ENCODE peak calls at places on chromosomes 1 and 21, in five cellular contexts. S, Y, C, Q and X are unnamed samples.

GRCh38 chr1:232454487-232454886 is 175.4 kb downstream of the SIPA1L2 start:
- DNase-seq in Q (no peak), C (no peak), Y (no peak), S (no peak), X (no peak)

GRCh38 chr21:32423320-32423719 is 10.8 kb downstream of the EVA1C start:
- DNase-seq in Y (no peak), S (no peak), C (no peak), Q (no peak), X (no peak)

GRCh38 chr1:201051399-201051798 is 27.9 kb upstream of the KIF21B start:
- DNase-seq in Y (no peak), S (no peak), Q (no peak), C (no peak), X (no peak)

GRCh38 chr1:86906419-86906818 is 7.5 kb downstream of the SELENOF start:
- DNase-seq in Y (no peak), S (no peak), C (no peak), Q (no peak), X (no peak)

GRCh38 chr1:203512830-203513578 is 19.1 kb downstream of the OPTC start:
- DNase-seq in S (no peak), Q (peak; percentile 60), C (peak; percentile 73), Y (no peak), X (no peak)

GRCh38 chr1:76865696-76866291 is 1.5 kb upstream of the ST6GALNAC5 start:
- DNase-seq in C (no peak), S (no peak), Y (no peak), Q (no peak), X (no peak)

GRCh38 chr1:201561604-201562003 is 22.7 kb downstream of the NAV1 start:
- DNase-seq in Q (no peak), Y (no peak), C (no peak), S (no peak), X (no peak)

GRCh38 chr1:168482106-168482505 is 61.7 kb downstream of the XCL2 start:
- DNase-seq in S (peak; percentile 11), Y (no peak), C (no peak), Q (no peak), X (no peak)

GRCh38 chr1:201212461-201213055 is 21.9 kb downstream of the IGFN1 start:
- DNase-seq in C (no peak), S (no peak), Q (no peak), Y (no peak), X (no peak)

GRCh38 chr21:20875741-20876140 is 122.5 kb upstream of the NCAM2 start:
- DNase-seq in Y (no peak), S (no peak), C (no peak), Q (no peak), X (no peak)

GRCh38 chr1:155984341-155984740 is 6.0 kb upstream of the ARHGEF2 start:
- DNase-seq in Y (no peak), C (no peak), Q (no peak), S (no peak), X (no peak)

GRCh38 chr1:46595127-46595526 is 8.9 kb downstream of the MKNK1 start:
- DNase-seq in C (no peak), Q (peak; percentile 70), S (no peak), Y (peak; percentile 66), X (no peak)

GRCh38 chr1:10628685-10629084 is 153.9 kb downstream of the PEX14 start:
- DNase-seq in S (no peak), Y (peak; percentile 81), C (no peak), Q (no peak), X (no peak)

GRCh38 chr1:206949208-206949607 is 2.9 kb upstream of the PIGR start:
- DNase-seq in Y (no peak), S (no peak), C (no peak), Q (no peak), X (no peak)

GRCh38 chr21:16945580-16945979 is 567.3 kb upstream of the CXADR start:
- DNase-seq in C (no peak), Y (no peak), Q (no peak), S (no peak), X (no peak)

GRCh38 chr21:42555756-42556438 is 42.2 kb downstream of the SLC37A1 start:
- DNase-seq in C (no peak), Y (no peak), S (no peak), Q (peak; percentile 40), X (no peak)

GRCh38 chr21:27806261-27806660 is 839.4 kb upstream of the ADAMTS5 start:
- DNase-seq in Q (no peak), S (no peak), C (no peak), Y (no peak), X (no peak)

GRCh38 chr1:116203192-116203723 is 92.1 kb downstream of the MAB21L3 start:
- DNase-seq in S (no peak), C (no peak), Y (no peak), Q (no peak), X (no peak)

GRCh38 chr1:193569696-193570269 is 383.4 kb upstream of the B3GALT2 start:
- DNase-seq in S (no peak), Y (no peak), Q (no peak), C (no peak), X (no peak)

GRCh38 chr1:168553680-168554553 is 10.1 kb upstream of the XCL2 start:
- DNase-seq in Y (no peak), S (no peak), C (no peak), Q (no peak), X (no peak)

GRCh38 chr21:31255036-31255435 is 89.0 kb downstream of the TIAM1 start:
- DNase-seq in Q (no peak), C (no peak), Y (no peak), S (no peak), X (no peak)

GRCh38 chr1:5948681-5949005 is 43.6 kb downstream of the NPHP4 start:
- DNase-seq in Q (no peak), S (no peak), Y (no peak), C (no peak), X (no peak)

GRCh38 chr1:206672011-206672688 is 12.6 kb upstream of the MAPKAPK2 start:
- DNase-seq in Q (peak; percentile 65), Y (no peak), C (no peak), S (no peak), X (no peak)

GRCh38 chr21:46459356-46460112 is 843 bp downstream of the DIP2A start:
- DNase-seq in S (peak; percentile 32), Q (peak; percentile 66), C (no peak), Y (peak; percentile 43), X (peak; percentile 24)

GRCh38 chr1:94801919-94802546 is 18.1 kb upstream of the SLC44A3 start:
- DNase-seq in Q (no peak), S (peak; percentile 35), Y (peak; percentile 23), C (peak; percentile 89), X (peak; percentile 60)

GRCh38 chr1:7885513-7886298 is 32.8 kb upstream of the UTS2 start:
- DNase-seq in C (no peak), Q (peak; percentile 94), Y (no peak), S (peak; percentile 28), X (peak; percentile 12)

GRCh38 chr1:157001304-157001703 is 44.2 kb downstream of the ARHGEF11 start:
- DNase-seq in Y (no peak), Q (no peak), C (no peak), S (no peak), X (no peak)

GRCh38 chr1:183043872-183044859 is 20.9 kb downstream of the LAMC1 start:
- DNase-seq in C (no peak), Y (no peak), Q (no peak), S (no peak), X (no peak)

GRCh38 chr1:207510444-207510843 is 14.5 kb downstream of the CR1 start:
- DNase-seq in Y (no peak), Q (no peak), S (no peak), C (no peak), X (no peak)

DNA sequence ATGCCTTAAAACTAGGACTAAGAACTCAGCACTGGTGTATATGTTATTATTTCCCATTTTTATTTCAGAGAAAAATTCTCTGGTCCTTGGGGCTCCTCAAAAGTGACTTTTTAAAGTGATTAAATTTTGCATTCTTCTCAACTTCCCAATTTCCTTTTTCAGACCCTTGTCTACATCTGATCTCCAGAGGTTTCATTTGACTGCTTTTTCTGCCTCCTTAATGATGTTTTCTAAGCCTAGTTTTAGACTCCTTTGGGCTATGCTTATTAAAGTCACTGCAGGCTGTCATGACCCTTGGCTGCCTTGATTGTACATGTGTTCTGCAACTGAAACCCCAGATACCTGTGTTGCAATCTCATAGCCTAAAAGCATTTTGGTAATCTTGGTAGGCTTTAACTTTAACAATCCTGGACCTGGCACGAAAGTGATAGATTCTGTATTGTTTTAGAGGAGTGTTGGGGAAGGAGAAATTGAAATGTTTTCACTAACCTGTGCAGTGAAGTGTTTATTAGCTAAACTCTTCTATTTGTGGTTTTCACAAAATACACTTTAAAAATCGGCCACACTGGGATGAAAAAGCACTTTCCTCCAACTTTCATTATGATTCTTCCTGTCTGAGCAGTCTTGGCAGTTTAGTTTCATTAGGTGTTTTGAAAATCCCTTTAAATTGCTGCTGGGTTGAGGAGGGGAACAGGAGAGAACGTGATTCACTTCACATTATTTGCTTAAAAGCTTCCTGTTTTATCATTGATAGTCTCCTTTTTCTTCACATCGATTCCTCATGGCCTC is 4.8 kb downstream of the MACO1 start:
- DNase-seq in C (no peak), Y (no peak), Q (no peak), S (no peak), X (no peak)
- TF ChIP-seq CTCF in C (no peak), Y (no peak), Q (no peak), S (no peak), X (no peak)

DNA sequence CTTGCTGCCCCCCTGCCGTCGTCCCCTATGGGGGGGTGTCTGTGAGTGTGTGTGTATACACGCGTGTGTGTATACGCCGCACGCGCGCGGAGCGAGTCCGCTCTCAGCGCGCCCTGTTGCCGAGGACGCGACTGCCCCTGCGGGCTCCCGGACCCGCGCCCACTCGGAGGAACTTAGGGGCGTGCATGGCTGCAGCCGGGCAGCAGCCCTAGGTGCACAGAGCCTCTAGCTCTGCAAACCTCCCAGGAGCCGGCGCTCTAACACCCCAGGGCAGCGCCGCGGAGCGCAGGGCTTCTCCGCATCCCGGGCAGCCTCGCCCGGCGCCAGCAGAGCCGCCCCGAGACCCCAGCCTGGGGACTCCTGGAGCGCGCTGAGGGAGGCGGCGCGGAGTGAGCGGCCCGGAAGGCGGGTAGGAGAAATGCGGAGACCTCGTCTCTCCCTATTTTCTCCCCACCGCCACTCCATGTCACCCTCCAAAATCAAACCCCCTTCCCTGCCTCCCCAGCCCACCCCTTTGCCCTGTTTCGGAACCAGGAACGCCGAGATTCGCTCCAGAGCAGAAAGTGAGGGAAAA is 574 bp downstream of the ITPKB start:
- DNase-seq in Q (peak; percentile 63), Y (peak; percentile 43), S (peak; percentile 61), C (no peak), X (peak; percentile 44)
- TF ChIP-seq CTCF in Q (no peak), Y (no peak), S (no peak), C (peak; percentile 3), X (peak; percentile 12)

GRCh38 chr1:40782371-40782956 is 1.1 kb upstream of the KCNQ4 start:
- DNase-seq in Q (no peak), Y (peak; percentile 54), C (no peak), S (peak; percentile 69), X (no peak)
- TF ChIP-seq CTCF in Q (no peak), Y (no peak), C (peak; percentile 2), S (no peak), X (peak; percentile 9)

GRCh38 chr1:152188673-152189591 is 29.9 kb upstream of the RPTN start:
- DNase-seq in S (peak; percentile 6), C (no peak), Q (peak; percentile 90), Y (peak; percentile 77), X (peak; percentile 46)
- TF ChIP-seq CTCF in S (no peak), C (peak; percentile 73), Q (peak; percentile 65), Y (peak; percentile 78), X (peak; percentile 77)